ENCODE peak calls at places on chromosomes 7 and 10, in four cellular contexts. Z is mammary epithelial cell, L is heart right ventricle, C is prostate gland. H is an unnamed sample.

GRCh38 chr7:70952311-70952710 is 179.6 kb upstream of the GALNT17 start:
- DNase-seq in L (no peak), C (no peak), Z (no peak), H (no peak)

GRCh38 chr7:72405389-72405788 is 6.7 kb downstream of the CALN1 start:
- DNase-seq in C (peak; percentile 16), Z (peak; percentile 6), L (no peak), H (no peak)

GRCh38 chr10:11522821-11523245 is 88.6 kb downstream of the USP6NL start:
- DNase-seq in L (peak; percentile 34), Z (no peak), C (no peak), H (no peak)

GRCh38 chr7:36348256-36348655 is 41.4 kb upstream of the ANLN start:
- DNase-seq in Z (no peak), C (no peak), L (no peak), H (no peak)

GRCh38 chr10:69684020-69684980 is 54.3 kb downstream of the FAM241B start:
- DNase-seq in Z (peak; percentile 61), C (peak; percentile 69), L (peak; percentile 43), H (no peak)

GRCh38 chr10:48231178-48231577 is 43.3 kb downstream of the FRMPD2 start:
- DNase-seq in C (no peak), Z (peak; percentile 25), L (no peak), H (no peak)

GRCh38 chr10:70780370-70780760 is 4.8 kb downstream of the TBATA start:
- DNase-seq in L (no peak), C (no peak), Z (no peak), H (no peak)

GRCh38 chr10:104472957-104473745 is 119.5 kb downstream of the CFAP58 start:
- DNase-seq in C (peak; percentile 30), Z (peak; percentile 26), L (no peak), H (no peak)

GRCh38 chr7:46682841-46683624 is 762.0 kb upstream of the IGFBP3 start:
- DNase-seq in L (no peak), Z (peak; percentile 76), C (no peak), H (no peak)

GRCh38 chr7:42236266-42237161 is 495 bp downstream of the GLI3 start:
- DNase-seq in C (peak; percentile 48), Z (peak; percentile 70), L (peak; percentile 49), H (peak; percentile 65)

GRCh38 chr10:73759512-73760115 is 15.4 kb downstream of the SEC24C start:
- DNase-seq in Z (no peak), C (no peak), L (no peak), H (no peak)

GRCh38 chr10:63554666-63555065 is 33.5 kb downstream of the REEP3 start:
- DNase-seq in L (no peak), Z (peak; percentile 82), C (no peak), H (peak; percentile 22)

GRCh38 chr7:64999165-65000004 is 7.1 kb downstream of the ERV3-1 start:
- DNase-seq in C (no peak), L (no peak), Z (peak; percentile 67), H (no peak)

GRCh38 chr7:95420996-95421846 is 13.6 kb downstream of the PON2 start:
- DNase-seq in L (no peak), Z (no peak), C (no peak), H (no peak)

GRCh38 chr7:40329601-40330153 is 194.9 kb downstream of the SUGCT start:
- DNase-seq in Z (peak; percentile 49), L (no peak), C (no peak), H (no peak)

GRCh38 chr7:34463830-34464229 is 194.2 kb upstream of the NPSR1 start:
- DNase-seq in Z (peak; percentile 94), C (no peak), L (no peak), H (no peak)

GRCh38 chr10:55400075-55400474 is 599.0 kb upstream of the PCDH15 start:
- DNase-seq in C (no peak), Z (no peak), L (no peak), H (no peak)

GRCh38 chr7:131068604-131069021 is 259.1 kb upstream of the MKLN1 start:
- DNase-seq in Z (no peak), L (no peak), C (no peak), H (no peak)

GRCh38 chr7:149147730-149148653 is 739 bp downstream of the ZNF398 start:
- DNase-seq in Z (peak; percentile 58), C (no peak), L (peak; percentile 36), H (peak; percentile 59)

GRCh38 chr7:47513741-47514241 is 68.1 kb downstream of the TNS3 start:
- DNase-seq in Z (no peak), C (peak; percentile 26), L (no peak), H (peak; percentile 82)

GRCh38 chr7:26417911-26418413 is 126.3 kb downstream of the SNX10 start:
- DNase-seq in C (no peak), Z (no peak), L (no peak), H (no peak)

GRCh38 chr7:78777844-78778243 is 675.6 kb downstream of the MAGI2 start:
- DNase-seq in Z (peak; percentile 8), L (no peak), C (no peak), H (no peak)

GRCh38 chr10:132030898-132031463 is 34.8 kb upstream of the JAKMIP3 start:
- DNase-seq in L (no peak), Z (no peak), C (no peak), H (no peak)

GRCh38 chr10:107166378-107166777 is 1.9 kb upstream of the SORCS1 start:
- DNase-seq in Z (no peak), C (no peak), L (no peak), H (no peak)

GRCh38 chr7:66146701-66147100 is 32.1 kb downstream of the CRCP start:
- DNase-seq in L (no peak), Z (no peak), C (no peak), H (peak; percentile 86)

GRCh38 chr7:28802450-28802849 is 155.7 kb downstream of the TRIL start:
- DNase-seq in L (no peak), C (no peak), Z (no peak), H (no peak)

GRCh38 chr7:117588352-117588794 is 108.5 kb downstream of the CFTR start:
- DNase-seq in C (no peak), L (no peak), Z (no peak), H (no peak)

GRCh38 chr10:123455861-123456260 is 210.3 kb upstream of the GPR26 start:
- DNase-seq in Z (no peak), C (no peak), L (no peak), H (no peak)

GRCh38 chr7:16967174-16967868 is 85.5 kb upstream of the AGR3 start:
- DNase-seq in Z (no peak), L (peak; percentile 21), C (no peak), H (no peak)

GRCh38 chr7:2070151-2070763 is 162.5 kb downstream of the MAD1L1 start:
- DNase-seq in L (no peak), Z (no peak), C (no peak), H (no peak)

GRCh38 chr7:93245525-93246432 is 13.6 kb downstream of the VPS50 start:
- DNase-seq in Z (peak; percentile 6), L (no peak), C (no peak), H (peak; percentile 67)

GRCh38 chr7:44128721-44129582 is 5.6 kb upstream of the POLD2 start:
- DNase-seq in Z (no peak), C (no peak), L (no peak), H (no peak)

GRCh38 chr7:44134943-44135628 is 6.0 kb downstream of the MYL7 start:
- DNase-seq in Z (no peak), C (no peak), L (no peak), H (no peak)

GRCh38 chr7:44133295-44133694 is 7.8 kb downstream of the MYL7 start:
- DNase-seq in Z (no peak), C (no peak), L (no peak), H (no peak)

GRCh38 chr7:44131173-44132009 is 8.0 kb upstream of the POLD2 start:
- DNase-seq in L (no peak), C (no peak), Z (peak; percentile 6), H (peak; percentile 70)

GRCh38 chr7:44132039-44132438 is 8.7 kb upstream of the POLD2 start:
- DNase-seq in L (peak; percentile 32), Z (no peak), C (no peak), H (no peak)
- H3K4me3 ChIP-seq in L (no peak overlapping the region), Z (no peak overlapping the region), C (no peak overlapping the region), H (no peak overlapping the region)

GRCh38 chr10:44696496-44696895 is 214.6 kb upstream of the TMEM72 start:
- DNase-seq in L (peak; percentile 21), Z (no peak), C (no peak), H (no peak)
- H3K9me3 ChIP-seq in L (no peaks in the 10 kb centered on the region), Z (no peaks in the 10 kb centered on the region), C (no peaks in the 10 kb centered on the region), H (no peaks in the 10 kb centered on the region)

GRCh38 chr10:5927306-5927705 is 37.3 kb downstream of the FBH1 start:
- DNase-seq in L (no peak), Z (no peak), C (no peak), H (no peak)
- H3K36me3 ChIP-seq in L (peaks cover 98% of the 10 kb centered on the region), Z (peaks cover 53% of the 10 kb centered on the region), C (peaks cover 18% of the 10 kb centered on the region), H (peaks cover 5% of the 10 kb centered on the region)

GRCh38 chr7:152608208-152608607 is 67.7 kb downstream of the XRCC2 start:
- DNase-seq in C (no peak), Z (no peak), L (no peak), H (no peak)

GRCh38 chr7:152600266-152600665 is 75.7 kb downstream of the XRCC2 start:
- DNase-seq in C (no peak), L (no peak), Z (no peak), H (no peak)

GRCh38 chr7:152607007-152607406 is 68.9 kb downstream of the XRCC2 start:
- DNase-seq in Z (no peak), C (no peak), L (no peak), H (no peak)

GRCh38 chr7:152601305-152601798 is 74.6 kb downstream of the XRCC2 start:
- DNase-seq in Z (no peak), C (no peak), L (no peak), H (no peak)

GRCh38 chr7:152602962-152603361 is 73.0 kb downstream of the XRCC2 start:
- DNase-seq in C (no peak), Z (no peak), L (no peak), H (no peak)
- H3K4me3 ChIP-seq in C (no peak overlapping the region), Z (no peak overlapping the region), L (no peak overlapping the region), H (no peak overlapping the region)

GRCh38 chr10:12579954-12580858 is 230.9 kb downstream of the CAMK1D start:
- DNase-seq in C (no peak), L (no peak), Z (no peak), H (no peak)

GRCh38 chr10:12572281-12572680 is 222.9 kb downstream of the CAMK1D start:
- DNase-seq in L (no peak), C (no peak), Z (no peak), H (no peak)

GRCh38 chr10:12577610-12578009 is 228.3 kb downstream of the CAMK1D start:
- DNase-seq in C (no peak), Z (no peak), L (no peak), H (no peak)
- H3K9me3 ChIP-seq in C (no peaks in the 10 kb centered on the region), Z (peaks cover 7% of the 10 kb centered on the region), L (no peaks in the 10 kb centered on the region), H (no peaks in the 10 kb centered on the region)

GRCh38 chr7:92044940-92045339 is 89.3 kb downstream of the CYP51A1 start:
- DNase-seq in L (no peak), Z (no peak), C (no peak), H (no peak)
- H3K36me3 ChIP-seq in L (peaks cover 72% of the 10 kb centered on the region), Z (peaks cover 14% of the 10 kb centered on the region), C (no peaks in the 10 kb centered on the region), H (peaks cover 68% of the 10 kb centered on the region)